ENCODE peak calls at places on chromosomes 3 and 15, in seven cellular contexts. T, A, C, R, F, E and K are unnamed samples.

GRCh38 chr3:45616158-45616557 is 21.6 kb downstream of the LIMD1 start:
- DNase-seq in T (no peak), A (no peak), C (no peak), R (no peak), F (no peak), E (no peak), K (no peak)

GRCh38 chr3:12707425-12707824 is 43.5 kb upstream of the RAF1 start:
- DNase-seq in T (no peak), A (no peak), C (no peak), R (peak; percentile 29), F (no peak), E (no peak), K (no peak)

GRCh38 chr3:2535206-2535605 is 436.5 kb downstream of the CNTN4 start:
- DNase-seq in T (no peak), A (no peak), C (no peak), R (no peak), F (no peak), E (no peak), K (no peak)

GRCh38 chr3:177589921-177590336 is 392.6 kb upstream of the TBL1XR1 start:
- DNase-seq in T (no peak), A (no peak), C (no peak), R (no peak), F (no peak), E (no peak), K (no peak)

GRCh38 chr3:176522436-176522835 is 674.8 kb downstream of the TBL1XR1 start:
- DNase-seq in T (no peak), A (no peak), C (no peak), R (no peak), F (no peak), E (no peak), K (no peak)

GRCh38 chr3:137669519-137670060 is 94.5 kb upstream of the SOX14 start:
- DNase-seq in T (no peak), A (no peak), C (no peak), R (no peak), F (no peak), E (no peak), K (no peak)

GRCh38 chr15:70196314-70197291 is 98.9 kb upstream of the TLE3 start:
- DNase-seq in T (peak; percentile 40), A (no peak), C (no peak), R (peak; percentile 86), F (peak; percentile 94), E (peak; percentile 60), K (peak; percentile 41)

GRCh38 chr15:41574158-41574557 is 15.1 kb downstream of the TYRO3 start:
- DNase-seq in T (no peak), A (no peak), C (no peak), R (no peak), F (no peak), E (no peak), K (no peak)

GRCh38 chr3:170641510-170642236 is 55.8 kb upstream of the SLC7A14 start:
- DNase-seq in T (no peak), A (no peak), C (no peak), R (no peak), F (no peak), E (no peak), K (no peak)

GRCh38 chr15:40926659-40927496 is 2.3 kb upstream of the DLL4 start:
- DNase-seq in T (no peak), A (no peak), C (no peak), R (no peak), F (no peak), E (no peak), K (no peak)

GRCh38 chr3:186931487-186932280 is 1.4 kb downstream of the ST6GAL1 start:
- DNase-seq in T (peak; percentile 34), A (no peak), C (peak; percentile 68), R (peak; percentile 35), F (peak; percentile 64), E (peak; percentile 64), K (peak; percentile 30)

GRCh38 chr3:183502782-183503181 is 52.7 kb downstream of the KLHL6 start:
- DNase-seq in T (no peak), A (no peak), C (no peak), R (no peak), F (no peak), E (no peak), K (no peak)

GRCh38 chr3:100042577-100042981 is 71.7 kb downstream of the FILIP1L start:
- DNase-seq in T (no peak), A (no peak), C (no peak), R (no peak), F (no peak), E (no peak), K (no peak)

GRCh38 chr3:130345487-130346079 is at the start of gene COL6A5:
- DNase-seq in T (no peak), A (no peak), C (no peak), R (no peak), F (peak; percentile 61), E (no peak), K (no peak)

GRCh38 chr3:135851201-135852061 is 114.1 kb upstream of the PPP2R3A start:
- DNase-seq in T (no peak), A (no peak), C (no peak), R (no peak), F (no peak), E (no peak), K (no peak)

GRCh38 chr3:134148534-134148933 is 102.1 kb downstream of the RYK start:
- DNase-seq in T (no peak), A (no peak), C (no peak), R (no peak), F (no peak), E (no peak), K (no peak)

GRCh38 chr3:63096248-63097058 is 181.7 kb upstream of the SYNPR start:
- DNase-seq in T (no peak), A (no peak), C (no peak), R (no peak), F (peak; percentile 55), E (no peak), K (no peak)

GRCh38 chr15:75142499-75142898 is 59.2 kb upstream of the C15orf39 start:
- DNase-seq in T (no peak), A (no peak), C (no peak), R (no peak), F (no peak), E (no peak), K (no peak)

GRCh38 chr15:75138016-75138999 is 63.4 kb upstream of the C15orf39 start:
- DNase-seq in T (no peak), A (no peak), C (no peak), R (no peak), F (no peak), E (no peak), K (no peak)

GRCh38 chr15:75136758-75137157 is 64.9 kb upstream of the C15orf39 start:
- DNase-seq in T (no peak), A (no peak), C (no peak), R (no peak), F (no peak), E (no peak), K (no peak)

GRCh38 chr15:75143738-75144334 is 57.8 kb upstream of the C15orf39 start:
- DNase-seq in T (no peak), A (no peak), C (no peak), R (no peak), F (no peak), E (no peak), K (no peak)

GRCh38 chr15:75140080-75140879 is 61.4 kb upstream of the C15orf39 start:
- DNase-seq in T (no peak), A (no peak), C (no peak), R (no peak), F (no peak), E (no peak), K (no peak)
- H3K9me3 ChIP-seq in T (peaks cover 24% of the 10 kb centered on the region), A (peaks cover 24% of the 10 kb centered on the region), C (peaks cover 16% of the 10 kb centered on the region), R (peaks cover 21% of the 10 kb centered on the region), F (peaks cover 33% of the 10 kb centered on the region), E (peaks cover 25% of the 10 kb centered on the region), K (peaks cover 7% of the 10 kb centered on the region)

DNA sequence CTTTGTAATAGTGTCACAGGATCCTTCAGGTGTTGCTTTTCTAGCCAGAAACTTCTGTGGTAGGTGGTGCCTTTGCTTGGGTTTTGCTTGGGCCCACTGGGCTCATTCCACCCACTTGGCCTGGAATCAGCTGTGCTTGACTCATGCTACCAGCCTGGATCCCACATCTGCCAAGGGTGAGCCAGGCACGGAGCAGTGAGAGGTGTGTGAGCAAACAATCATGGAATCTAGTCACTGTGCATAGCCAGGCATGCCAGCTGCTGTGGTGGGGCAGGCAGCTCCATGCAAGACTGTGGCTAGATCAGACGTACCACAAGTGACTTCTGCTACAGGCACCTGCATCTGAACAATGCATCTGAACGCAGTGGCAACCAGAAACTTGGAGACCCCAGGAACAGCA is 275.9 kb downstream of the UBE2E2 start:
- DNase-seq in T (no peak), A (no peak), C (no peak), R (no peak), F (no peak), E (no peak), K (no peak)
- H3K9me3 ChIP-seq in T (no peaks in the 10 kb centered on the region), A (no peaks in the 10 kb centered on the region), C (no peaks in the 10 kb centered on the region), R (no peaks in the 10 kb centered on the region), F (no peaks in the 10 kb centered on the region), E (no peaks in the 10 kb centered on the region), K (no peaks in the 10 kb centered on the region)

GRCh38 chr3:6965881-6966280 is 105.0 kb downstream of the GRM7 start:
- DNase-seq in T (no peak), A (no peak), C (no peak), R (no peak), F (no peak), E (no peak), K (no peak)
- H3K9me3 ChIP-seq in T (no peaks in the 10 kb centered on the region), A (no peaks in the 10 kb centered on the region), C (no peaks in the 10 kb centered on the region), R (no peaks in the 10 kb centered on the region), F (no peaks in the 10 kb centered on the region), E (no peaks in the 10 kb centered on the region), K (no peaks in the 10 kb centered on the region)

GRCh38 chr3:7871161-7871560 is 630.5 kb upstream of the LMCD1 start:
- DNase-seq in T (no peak), A (no peak), C (no peak), R (no peak), F (no peak), E (no peak), K (no peak)
- H3K9me3 ChIP-seq in T (no peaks in the 10 kb centered on the region), A (no peaks in the 10 kb centered on the region), C (no peaks in the 10 kb centered on the region), R (no peaks in the 10 kb centered on the region), F (no peaks in the 10 kb centered on the region), E (no peaks in the 10 kb centered on the region), K (no peaks in the 10 kb centered on the region)

DNA sequence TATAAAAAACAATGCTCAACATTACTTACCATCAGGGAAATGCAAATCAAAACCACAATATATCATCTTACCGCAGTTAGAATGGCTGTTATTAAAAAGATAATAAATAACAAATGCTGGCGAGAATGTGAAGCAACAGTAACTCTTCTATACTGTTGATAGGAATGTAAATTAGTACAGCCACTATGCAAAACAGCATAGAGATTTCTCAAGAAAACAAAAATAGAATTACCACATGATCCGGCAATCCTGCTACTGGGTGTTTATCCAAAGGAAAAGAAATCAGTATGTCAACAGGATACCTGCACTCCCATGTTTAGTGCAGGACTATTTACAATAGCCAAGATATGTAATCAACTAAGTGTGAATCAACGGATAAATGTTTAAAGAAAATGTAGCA is 48.1 kb downstream of the ADAM10 start:
- DNase-seq in T (no peak), A (no peak), C (no peak), R (no peak), F (no peak), E (no peak), K (no peak)
- H3K9me3 ChIP-seq in T (no peaks in the 10 kb centered on the region), A (no peaks in the 10 kb centered on the region), C (no peaks in the 10 kb centered on the region), R (peaks cover 11% of the 10 kb centered on the region), F (no peaks in the 10 kb centered on the region), E (no peaks in the 10 kb centered on the region), K (no peaks in the 10 kb centered on the region)